ENCODE peak calls at places on chromosomes 5 and 9, in ten cellular contexts. D, Y, J, C, U, R, I, V, N and W are unnamed samples. For H3K9me3, the result is how much of the 10 kb centered on the place peaks cover.

GRCh38 chr5:60295423-60295822 is 401.9 kb upstream of the PDE4D start:
- DNase-seq in N (no peak), Y (no peak), R (peak), I (no peak), U (no peak), V (no peak), D (no peak), J (peak), C (no peak), W (no peak)

GRCh38 chr5:30849801-30850370 is 343.6 kb upstream of the CDH6 start:
- DNase-seq in I (no peak), N (no peak), C (no peak), J (no peak), V (no peak), U (no peak), Y (no peak), R (peak), D (no peak), W (no peak)

GRCh38 chr5:76547242-76547890 is 75.8 kb downstream of the F2RL2 start:
- DNase-seq in R (peak), C (peak), J (no peak), N (no peak), U (no peak), I (peak), Y (no peak), D (peak), V (no peak), W (no peak)

GRCh38 chr9:135315572-135315971 is 164.0 kb upstream of the PPP1R26 start:
- DNase-seq in R (no peak), I (no peak), U (no peak), N (no peak), Y (no peak), J (no peak), V (no peak), D (no peak), C (no peak), W (no peak)

GRCh38 chr5:150175536-150175935 is 9.0 kb downstream of the CDX1 start:
- DNase-seq in J (peak), V (no peak), C (no peak), R (peak), N (no peak), I (no peak), U (no peak), Y (no peak), D (no peak), W (no peak)

GRCh38 chr9:72006481-72006880 is 53.9 kb downstream of the C9orf57 start:
- DNase-seq in C (no peak), V (no peak), U (no peak), Y (no peak), J (no peak), I (no peak), N (no peak), D (no peak), R (peak), W (no peak)

GRCh38 chr5:111730659-111731382 is 26.2 kb downstream of the NREP start:
- DNase-seq in N (no peak), J (no peak), V (no peak), D (no peak), U (no peak), I (no peak), Y (no peak), C (no peak), R (no peak), W (no peak)

GRCh38 chr9:80072406-80072805 is 500.6 kb downstream of the TLE4 start:
- DNase-seq in U (no peak), V (no peak), C (no peak), Y (no peak), N (no peak), D (no peak), R (no peak), J (no peak), I (no peak), W (no peak)

GRCh38 chr9:124218438-124219289 is 39.1 kb upstream of the NEK6 start:
- DNase-seq in N (peak), U (peak), I (peak), J (no peak), Y (no peak), D (peak), C (peak), V (peak), R (peak), W (peak)

GRCh38 chr5:54088081-54088480 is 222.3 kb downstream of the ARL15 start:
- DNase-seq in D (no peak), V (no peak), R (no peak), U (no peak), N (no peak), I (no peak), C (no peak), Y (no peak), J (no peak), W (no peak)

GRCh38 chr5:10633271-10634049 is 69.6 kb downstream of the ANKRD33B start:
- DNase-seq in J (no peak), D (no peak), U (no peak), V (no peak), R (no peak), C (no peak), N (no peak), I (peak), Y (no peak), W (no peak)

GRCh38 chr5:172417983-172418630 is 36.2 kb downstream of the SH3PXD2B start:
- DNase-seq in N (peak), Y (peak), C (peak), J (no peak), V (peak), R (peak), I (no peak), U (peak), D (peak), W (peak)

GRCh38 chr5:39437469-39437868 is 12.7 kb upstream of the DAB2 start:
- DNase-seq in I (no peak), R (no peak), Y (no peak), V (no peak), N (no peak), J (no peak), C (peak), U (no peak), D (no peak), W (no peak)

GRCh38 chr9:127664324-127664677 is 42.5 kb upstream of the CFAP157 start:
- DNase-seq in D (no peak), U (no peak), R (no peak), C (no peak), Y (no peak), V (no peak), J (no peak), N (no peak), I (no peak), W (no peak)

GRCh38 chr5:1120236-1120999 is 8.6 kb upstream of the SLC12A7 start:
- DNase-seq in Y (no peak), V (no peak), U (no peak), C (no peak), R (peak), I (no peak), J (no peak), D (no peak), N (no peak), W (no peak)

GRCh38 chr5:81017320-81017719 is 57.2 kb downstream of the RASGRF2 start:
- DNase-seq in D (no peak), Y (no peak), C (no peak), R (no peak), N (no peak), U (no peak), J (no peak), I (no peak), V (no peak), W (no peak)

GRCh38 chr9:131503626-131504465 is 1.1 kb downstream of the POMT1 start:
- DNase-seq in D (no peak), U (no peak), R (peak), I (peak), J (peak), N (no peak), V (no peak), Y (no peak), C (no peak), W (no peak)

GRCh38 chr5:107487056-107487461 is 183.7 kb downstream of the EFNA5 start:
- DNase-seq in J (no peak), D (no peak), U (no peak), I (no peak), R (peak), V (no peak), C (no peak), N (no peak), Y (no peak), W (no peak)

GRCh38 chr9:115373000-115373709 is 255.2 kb upstream of the TNC start:
- DNase-seq in C (no peak), J (no peak), D (no peak), Y (no peak), I (no peak), U (no peak), N (no peak), V (no peak), R (peak), W (no peak)

GRCh38 chr9:108325406-108325805 is 530.4 kb downstream of the ACTL7B start:
- DNase-seq in U (no peak), C (no peak), Y (no peak), V (no peak), R (no peak), J (no peak), I (no peak), D (no peak), N (no peak), W (no peak)
- H3K9me3 ChIP-seq in U (under half), C (under half), Y (under half), V (under half), R (under half), J (under half), I (under half), D (under half), N (under half), W (under half)

DNA sequence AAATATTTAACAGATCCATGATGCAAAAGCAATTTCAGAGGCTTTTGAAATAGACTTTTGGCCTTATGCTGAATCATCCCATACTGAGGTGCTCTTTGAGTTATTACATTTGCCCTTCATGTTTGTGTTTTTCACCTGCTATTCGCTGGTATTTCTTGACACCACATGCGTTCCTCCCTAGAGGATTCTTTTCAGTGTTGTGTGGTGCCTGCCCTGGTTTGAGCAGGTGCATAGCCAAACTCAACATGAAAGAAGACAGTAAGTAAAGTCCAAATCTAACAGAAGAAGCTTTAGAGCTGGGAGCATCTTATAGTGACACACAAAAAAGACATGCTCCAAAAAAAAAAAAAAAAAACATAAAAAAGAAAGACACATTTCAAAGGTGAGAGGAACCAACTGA is 796.3 kb downstream of the SEMA5A start:
- DNase-seq in I (no peak), U (no peak), D (no peak), C (no peak), R (no peak), V (no peak), J (no peak), N (no peak), Y (no peak), W (no peak)
- H3K9me3 ChIP-seq in I (under half), U (under half), D (under half), C (under half), R (under half), V (under half), J (under half), N (under half), Y (under half), W (under half)

GRCh38 chr5:158484246-158484645 is 615.5 kb downstream of the EBF1 start:
- DNase-seq in U (no peak), V (no peak), I (no peak), J (no peak), C (no peak), N (no peak), Y (no peak), D (no peak), R (peak), W (no peak)
- H3K9me3 ChIP-seq in U (under half), V (under half), I (under half), J (under half), C (under half), N (under half), Y (under half), D (under half), R (under half), W (under half)

GRCh38 chr5:3954189-3954588 is 358.6 kb downstream of the IRX1 start:
- DNase-seq in J (no peak), I (no peak), Y (no peak), R (no peak), U (no peak), V (no peak), N (no peak), D (no peak), C (no peak), W (no peak)
- H3K9me3 ChIP-seq in J (under half), I (under half), Y (under half), R (under half), U (under half), V (under half), N (under half), D (under half), C (under half), W (under half)

GRCh38 chr5:123937230-123937629 is 425.3 kb downstream of the CSNK1G3 start:
- DNase-seq in N (peak), V (no peak), U (no peak), R (peak), I (no peak), Y (no peak), J (peak), C (peak), D (no peak), W (no peak)
- H3K9me3 ChIP-seq in N (under half), V (under half), U (under half), R (under half), I (under half), Y (under half), J (under half), C (under half), D (under half), W (under half)

DNA sequence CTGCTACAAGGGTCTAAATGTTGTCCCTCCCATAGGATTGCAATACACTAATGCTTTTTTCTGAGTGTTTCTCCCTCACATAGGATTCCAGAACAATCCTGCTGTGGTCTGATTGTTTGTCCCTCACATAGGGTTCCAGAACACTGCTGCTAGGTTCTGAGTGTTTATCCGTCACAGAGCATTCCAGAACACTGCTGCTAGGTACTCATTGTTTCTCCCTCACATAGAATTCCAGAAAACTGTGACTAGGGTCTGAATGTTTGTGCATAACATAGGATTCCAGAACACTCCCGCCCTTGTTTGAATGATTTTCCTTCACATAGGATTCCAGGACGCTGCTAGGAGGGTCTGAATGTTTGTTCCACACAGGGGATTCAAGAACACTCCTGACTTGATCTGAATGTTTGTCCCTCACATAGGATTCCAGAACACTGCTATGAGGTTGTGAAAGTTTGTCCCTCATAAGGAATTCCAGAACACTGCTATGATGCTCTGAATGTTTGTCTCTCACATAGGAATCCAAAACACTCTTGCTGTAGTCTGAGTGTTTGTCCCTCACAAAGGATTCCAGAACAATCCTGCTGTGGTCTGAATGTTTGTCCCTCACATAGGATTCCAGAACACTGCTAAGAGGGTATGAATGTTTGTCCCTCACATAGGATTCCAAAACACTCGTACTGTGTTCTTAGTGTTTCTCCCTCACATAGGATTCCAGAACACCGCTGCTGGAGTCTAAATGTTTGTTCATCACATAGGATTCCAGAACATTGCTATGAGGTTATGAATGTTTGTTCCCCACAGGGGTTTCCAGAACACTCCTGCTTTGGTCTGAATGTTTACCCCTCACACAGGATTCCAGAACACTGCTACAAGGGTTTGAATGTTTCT is 213.5 kb downstream of the FOXD4L6 start:
- DNase-seq in U (no peak), D (no peak), J (no peak), N (no peak), I (no peak), C (no peak), R (no peak), Y (no peak), V (no peak), W (no peak)
- H3K9me3 ChIP-seq in U (under half), D (under half), J (under half), N (half or more), I (under half), C (under half), R (under half), Y (half or more), V (half or more), W (half or more)